ENCODE peak calls at places on chromosomes 4 and X, in six cellular contexts. T is glutamatergic neuron, G is foreskin keratinocyte, J is fibroblast of villous mesenchyme, U is kidney, L is uterus. Z is an unnamed sample.

GRCh38 chrX:16202943-16203342 is 35.7 kb downstream of the MAGEB17 start:
- DNase-seq in L (no peak), T (no peak), J (no peak), U (no peak), G (no peak), Z (no peak)

GRCh38 chr4:76867880-76868655 is 29.9 kb downstream of the SOWAHB start:
- DNase-seq in L (no peak), J (no peak), G (no peak), U (no peak), T (no peak), Z (no peak)

GRCh38 chrX:41333744-41333993 is 293 bp upstream of the DDX3X start:
- DNase-seq in T (peak; percentile 68), G (peak; percentile 69), J (peak; percentile 89), U (no peak), L (no peak), Z (no peak)

GRCh38 chrX:44012484-44013096 is 39.4 kb upstream of the NDP start:
- DNase-seq in T (no peak), L (no peak), J (peak; percentile 10), G (peak; percentile 80), U (no peak), Z (no peak)

GRCh38 chr4:127669691-127670090 is 36.9 kb downstream of the INTU start:
- DNase-seq in J (no peak), G (no peak), L (no peak), U (no peak), T (no peak), Z (no peak)

GRCh38 chrX:116272328-116272727 is 101.8 kb downstream of the AGTR2 start:
- DNase-seq in T (no peak), U (no peak), J (peak; percentile 87), L (no peak), G (peak; percentile 89), Z (no peak)

GRCh38 chr4:131459430-131460101 is 1689.5 kb upstream of the PCDH10 start:
- DNase-seq in T (no peak), L (no peak), G (no peak), U (no peak), J (no peak), Z (no peak)

GRCh38 chr4:16227462-16227868 is 1.2 kb upstream of the TAPT1 start:
- DNase-seq in T (no peak), U (peak; percentile 70), G (no peak), J (peak; percentile 53), L (peak; percentile 40), Z (no peak)

GRCh38 chrX:151510203-151510602 is 53.3 kb upstream of the PASD1 start:
- DNase-seq in J (no peak), L (no peak), G (no peak), U (no peak), T (no peak), Z (no peak)

GRCh38 chr4:168708108-168708507 is 211.3 kb downstream of the PALLD start:
- DNase-seq in J (no peak), L (no peak), U (no peak), G (no peak), T (no peak), Z (no peak)

GRCh38 chrX:129006491-129006890 is 516.8 kb downstream of the SMARCA1 start:
- DNase-seq in T (no peak), G (no peak), L (no peak), U (no peak), J (no peak), Z (no peak)

GRCh38 chr4:176195184-176195978 is at the start of gene SPATA4:
- DNase-seq in U (peak; percentile 98), J (peak; percentile 92), G (peak; percentile 55), L (peak; percentile 93), T (peak; percentile 96), Z (peak; percentile 78)

GRCh38 chr4:63717384-63717783 is 691.9 kb downstream of the TECRL start:
- DNase-seq in L (no peak), G (peak; percentile 19), U (no peak), J (no peak), T (no peak), Z (no peak)

GRCh38 chr4:48748949-48749596 is 31.0 kb downstream of the FRYL start:
- DNase-seq in J (no peak), T (no peak), U (no peak), L (no peak), G (no peak), Z (no peak)

GRCh38 chr4:99885063-99885664 is 9.1 kb downstream of the LAMTOR3 start:
- DNase-seq in J (peak; percentile 39), T (no peak), U (no peak), G (no peak), L (no peak), Z (no peak)

GRCh38 chr4:143346208-143346607 is 9.5 kb downstream of the GAB1 start:
- DNase-seq in L (no peak), G (peak; percentile 93), T (no peak), J (no peak), U (no peak), Z (no peak)

GRCh38 chr4:151324449-151325319 is 721 bp downstream of the SH3D19 start:
- DNase-seq in L (peak; percentile 41), T (peak; percentile 32), U (peak; percentile 78), J (peak; percentile 27), G (no peak), Z (no peak)

GRCh38 chrX:15202458-15203177 is 67.3 kb downstream of the ASB9 start:
- DNase-seq in L (no peak), T (no peak), G (peak; percentile 6), U (no peak), J (peak; percentile 27), Z (no peak)

GRCh38 chr4:38563703-38564490 is 100.1 kb upstream of the KLF3 start:
- DNase-seq in J (no peak), U (no peak), T (peak; percentile 41), G (no peak), L (no peak), Z (peak; percentile 29)

GRCh38 chr4:88225216-88226107 is 58.9 kb downstream of the PPM1K start:
- DNase-seq in J (peak; percentile 69), L (no peak), U (no peak), T (no peak), G (no peak), Z (no peak)

GRCh38 chrX:31449975-31450374 is 378.1 kb upstream of the FTHL17 start:
- DNase-seq in L (no peak), J (peak; percentile 5), G (no peak), T (no peak), U (no peak), Z (no peak)

GRCh38 chr4:44916406-44916805 is 190.1 kb upstream of the GNPDA2 start:
- DNase-seq in J (peak; percentile 27), G (peak; percentile 13), U (no peak), L (no peak), T (no peak), Z (no peak)

DNA sequence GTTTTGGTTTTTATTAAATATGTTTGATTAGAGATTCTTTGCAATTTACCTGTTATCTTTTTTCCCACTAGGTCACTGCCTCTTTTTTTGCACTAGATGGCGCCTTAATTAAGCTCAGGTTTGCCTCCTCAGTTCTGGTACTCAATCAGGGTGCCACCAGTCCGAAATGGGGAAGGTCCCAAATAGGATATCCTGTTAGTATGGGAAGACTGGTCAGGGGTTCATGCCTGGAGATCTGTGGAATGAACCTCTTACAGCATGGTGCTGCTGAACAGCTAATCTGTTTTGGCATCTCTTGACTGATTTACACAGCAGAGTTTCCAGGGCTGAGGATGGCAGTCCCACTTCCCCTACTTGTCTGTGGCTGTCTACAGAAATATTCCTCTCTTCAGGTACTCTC is 24.2 kb upstream of the VSIG1 start:
- DNase-seq in J (peak; percentile 19), L (no peak), T (no peak), U (no peak), G (no peak), Z (no peak)
- TF ChIP-seq CTCF in J (peak; percentile 53), L (peak; percentile 35), T (peak; percentile 23), U (peak; percentile 25), G (peak; percentile 69), Z (peak; percentile 43)

DNA sequence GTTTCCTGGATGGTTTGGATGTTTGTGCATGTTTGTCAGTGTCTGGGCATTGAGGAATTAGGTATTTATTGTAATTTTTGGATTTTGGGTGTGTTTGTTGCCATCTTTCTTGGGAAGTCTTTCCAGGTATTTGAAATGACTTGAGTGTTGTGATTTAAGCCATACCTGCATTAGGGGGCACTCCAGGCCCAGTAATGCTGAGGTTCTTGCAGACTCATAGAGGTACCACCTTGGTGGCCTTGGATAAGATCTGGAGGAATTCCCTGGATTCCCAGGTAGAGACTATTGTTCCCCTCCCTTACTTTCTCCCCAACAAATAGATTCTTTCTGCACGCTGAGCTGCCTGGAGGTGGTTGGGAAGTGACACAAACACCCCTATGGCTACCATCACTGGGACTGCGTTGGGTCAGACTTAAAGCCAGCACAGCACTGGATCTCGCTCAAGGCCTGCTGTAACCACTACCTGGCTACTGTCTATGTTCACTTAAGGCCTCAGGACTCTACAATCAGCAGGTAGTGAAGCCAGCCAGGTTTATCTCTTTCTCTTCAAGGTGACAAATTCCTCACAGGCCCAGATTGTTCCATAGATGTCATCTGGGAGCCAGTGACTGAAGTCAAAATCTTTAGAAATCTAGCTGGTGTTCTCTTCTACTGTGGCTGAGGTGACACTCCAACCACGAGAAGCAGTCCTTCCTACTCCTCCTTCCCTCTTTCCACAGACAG is 643.6 kb downstream of the PDHA2 start:
- DNase-seq in L (no peak), J (no peak), T (no peak), U (no peak), G (no peak), Z (no peak)
- TF ChIP-seq CTCF in L (no peak), J (no peak), T (no peak), U (no peak), G (no peak), Z (peak; percentile 16)

DNA sequence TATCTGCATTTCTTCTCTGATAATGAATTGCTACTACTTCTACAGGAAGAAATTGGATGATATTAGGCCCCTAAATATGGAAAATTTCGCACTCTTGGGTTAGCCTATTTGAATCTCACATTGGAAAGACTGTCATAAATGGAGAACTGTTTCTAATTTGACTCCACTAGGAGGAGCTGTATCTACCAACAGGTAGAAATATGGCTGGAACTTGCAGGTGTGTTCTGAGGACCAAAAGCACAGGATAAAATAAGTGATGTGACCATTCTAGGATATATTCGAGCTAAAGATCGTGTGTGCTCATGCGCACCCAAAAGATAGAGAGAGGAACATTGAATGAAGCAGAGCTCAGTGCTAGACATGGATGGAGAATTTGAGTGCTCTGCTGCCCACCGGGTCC is 4.8 kb upstream of the NKAP start:
- DNase-seq in L (no peak), G (no peak), U (no peak), J (no peak), T (no peak), Z (no peak)
- TF ChIP-seq CTCF in L (no peak), G (peak; percentile 35), U (no peak), J (peak; percentile 5), T (peak; percentile 10), Z (peak; percentile 12)

GRCh38 chrX:103918050-103918449 is 44.4 kb upstream of the TMSB15B start:
- DNase-seq in J (peak; percentile 49), T (peak; percentile 70), G (no peak), L (peak; percentile 61), U (no peak), Z (no peak)
- TF ChIP-seq CTCF in J (peak; percentile 56), T (peak; percentile 65), G (peak; percentile 60), L (peak; percentile 55), U (peak; percentile 42), Z (peak; percentile 50)

Z was measured in D721Med.